ENCODE peak calls at places on chromosomes 11 and 22, in six cellular contexts. G is GM12878, W is vagina, I is pancreas, Y is heart left ventricle, U is RWPE2. K is an unnamed sample. For H3K4me1, the result is how much of the 10 kb centered on the place peaks cover.

GRCh38 chr11:6414874-6415328 is 4.0 kb downstream of the APBB1 start:
- DNase-seq in G (no peak), W (no peak), I (no peak), Y (no peak), U (no peak), K (no peak)

GRCh38 chr22:29205598-29206371 is at the start of gene EMID1:
- DNase-seq in G (no peak), W (no peak), I (peak), Y (peak), U (no peak), K (peak)

GRCh38 chr11:117315285-117316196 is 515 bp downstream of the BACE1 start:
- DNase-seq in G (no peak), W (no peak), I (no peak), Y (no peak), U (no peak), K (no peak)

GRCh38 chr11:9574806-9575530 is 1.5 kb downstream of the WEE1 start:
- DNase-seq in G (no peak), W (no peak), I (peak), Y (peak), U (peak), K (no peak)

GRCh38 chr11:70061734-70062133 is 16.4 kb upstream of the ANO1 start:
- DNase-seq in G (no peak), W (peak), I (no peak), Y (no peak), U (no peak), K (no peak)

GRCh38 chr11:110356769-110357671 is 60.6 kb upstream of the RDX start:
- DNase-seq in G (no peak), W (no peak), I (no peak), Y (no peak), U (no peak), K (no peak)

GRCh38 chr11:36510567-36511020 is 522 bp upstream of the TRAF6 start:
- DNase-seq in G (no peak), W (no peak), I (no peak), Y (peak), U (no peak), K (no peak)

GRCh38 chr22:32389685-32390084 is 22.4 kb downstream of the RTCB start:
- DNase-seq in G (no peak), W (no peak), I (no peak), Y (no peak), U (no peak), K (no peak)

GRCh38 chr11:68146010-68146540 is 24.9 kb upstream of the CHKA start:
- DNase-seq in G (no peak), W (no peak), I (peak), Y (peak), U (peak), K (no peak)

GRCh38 chr11:92790376-92790775 is 179.1 kb upstream of the MTNR1B start:
- DNase-seq in G (no peak), W (no peak), I (no peak), Y (no peak), U (no peak), K (no peak)

GRCh38 chr11:125874556-125875124 is 12.8 kb upstream of the HYLS1 start:
- DNase-seq in G (no peak), W (no peak), I (peak), Y (peak), U (no peak), K (peak)

GRCh38 chr11:134170909-134171281 is 52.9 kb downstream of the NCAPD3 start:
- DNase-seq in G (no peak), W (no peak), I (no peak), Y (no peak), U (no peak), K (no peak)

GRCh38 chr22:17807571-17808410 is 33.5 kb upstream of the BID start:
- DNase-seq in G (no peak), W (no peak), I (no peak), Y (peak), U (no peak), K (no peak)

GRCh38 chr11:123765601-123766000 is 11.3 kb upstream of the OR6X1 start:
- DNase-seq in G (no peak), W (no peak), I (no peak), Y (no peak), U (no peak), K (no peak)

GRCh38 chr11:32581556-32581955 is 2.1 kb upstream of the EIF3M start:
- DNase-seq in G (no peak), W (no peak), I (no peak), Y (no peak), U (no peak), K (no peak)

GRCh38 chr11:82718307-82718706 is 15.4 kb downstream of the FAM181B start:
- DNase-seq in G (no peak), W (no peak), I (peak), Y (no peak), U (no peak), K (no peak)

GRCh38 chr11:128501576-128502549 is 85.5 kb downstream of the ETS1 start:
- DNase-seq in G (no peak), W (no peak), I (peak), Y (peak), U (no peak), K (no peak)
- H3K4me1 ChIP-seq in G (under half), W (half or more), I (under half), Y (half or more), U (half or more), K (half or more)

DNA sequence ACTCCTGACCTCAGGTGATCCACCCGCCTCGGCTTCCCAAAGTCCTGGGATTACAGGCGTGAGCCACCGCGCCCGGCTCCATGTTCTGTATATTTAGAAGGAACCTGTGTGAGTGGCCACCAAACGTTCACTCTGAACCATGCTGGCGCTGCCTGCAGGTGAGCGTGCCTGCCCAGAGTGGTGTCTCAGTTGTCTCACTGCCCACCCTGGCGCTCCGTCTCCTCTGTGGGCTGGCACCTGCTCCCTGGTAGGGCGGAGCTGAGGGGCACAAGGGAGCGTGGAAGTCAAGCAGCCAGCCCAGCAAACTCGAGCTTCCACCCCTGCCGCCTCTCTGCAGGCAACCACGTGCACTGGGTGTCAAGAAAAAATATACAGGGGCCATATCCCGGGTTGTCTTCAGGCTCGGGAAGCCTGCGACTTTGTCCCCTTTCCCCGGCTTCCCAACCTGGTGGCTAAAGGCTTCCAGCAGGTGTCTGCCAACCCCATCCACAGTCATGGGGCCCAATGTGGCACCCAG is 16.7 kb downstream of the TXN2 start:
- DNase-seq in G (no peak), W (no peak), I (no peak), Y (no peak), U (no peak), K (no peak)
- H3K4me1 ChIP-seq in G (under half), W (half or more), I (under half), Y (half or more), U (half or more), K (under half)

DNA sequence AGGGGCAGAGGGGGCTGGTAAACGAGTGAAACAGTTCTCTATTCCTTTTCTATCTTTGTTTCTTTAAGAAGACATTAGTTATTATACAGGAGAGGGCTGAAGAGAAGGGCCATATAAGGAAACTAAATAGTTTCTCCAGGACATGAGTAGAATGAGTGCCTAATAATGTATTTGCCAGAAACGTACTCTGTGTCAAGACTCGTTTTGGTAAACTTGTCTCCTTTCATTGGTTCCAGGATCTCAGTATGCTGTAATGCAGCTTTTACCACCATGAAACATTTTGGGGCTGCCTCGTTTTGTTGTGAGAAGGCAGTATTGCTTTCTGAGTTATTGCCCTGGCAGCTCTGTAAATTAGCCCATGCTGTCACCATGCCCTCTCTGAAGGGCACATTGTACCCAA is 51.7 kb downstream of the POLD3 start:
- DNase-seq in G (no peak), W (no peak), I (no peak), Y (no peak), U (no peak), K (no peak)
- H3K4me1 ChIP-seq in G (under half), W (under half), I (under half), Y (under half), U (under half), K (under half)

GRCh38 chr11:35112846-35113105 is 26.2 kb upstream of the CD44 start:
- DNase-seq in G (no peak), W (no peak), I (no peak), Y (no peak), U (no peak), K (no peak)

GRCh38 chr11:35116762-35117588 is 22.0 kb upstream of the CD44 start:
- DNase-seq in G (no peak), W (no peak), I (peak), Y (peak), U (no peak), K (no peak)

GRCh38 chr11:35115688-35116030 is 23.3 kb upstream of the CD44 start:
- DNase-seq in G (no peak), W (no peak), I (no peak), Y (no peak), U (no peak), K (no peak)

GRCh38 chr11:35116245-35116644 is 22.7 kb upstream of the CD44 start:
- DNase-seq in G (no peak), W (no peak), I (no peak), Y (no peak), U (no peak), K (no peak)

DNA sequence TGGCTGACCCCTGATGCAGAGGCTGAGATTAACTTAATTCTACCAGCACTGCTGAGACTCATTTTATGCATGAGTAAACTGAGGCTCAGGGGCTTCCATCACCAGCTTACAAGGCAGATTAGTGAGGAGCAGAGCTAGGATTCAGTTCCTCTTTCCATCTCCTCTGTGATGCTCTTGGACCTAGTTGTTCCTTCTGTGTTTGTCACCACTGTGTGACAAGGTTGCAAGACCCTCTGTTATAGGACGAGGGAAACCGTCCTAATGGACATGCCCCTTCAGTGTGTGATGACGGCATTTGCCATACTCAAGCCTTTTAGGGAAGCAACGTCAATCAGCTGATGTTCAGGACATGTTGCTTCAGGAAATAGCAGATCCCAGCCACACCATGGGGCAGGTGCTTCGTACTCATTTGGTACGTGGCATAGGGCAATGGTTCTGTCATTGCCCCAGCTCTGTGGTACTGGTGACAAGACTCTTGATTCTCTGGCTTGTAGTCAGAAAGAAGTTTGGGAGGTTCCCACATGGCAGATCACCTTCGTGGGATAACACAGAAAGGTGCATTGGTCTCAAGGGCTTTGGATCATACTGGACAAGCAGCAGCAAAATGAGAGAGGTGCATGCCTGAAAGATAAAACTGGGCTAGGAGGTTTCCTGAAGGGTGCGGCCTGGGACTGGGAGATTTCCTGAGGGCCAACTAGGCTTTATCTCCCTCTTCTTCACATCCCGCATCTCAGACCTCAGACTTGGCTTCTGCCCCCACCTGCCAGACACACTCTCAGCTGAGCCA is 23.9 kb upstream of the CD44 start:
- DNase-seq in G (no peak), W (no peak), I (no peak), Y (no peak), U (no peak), K (no peak)
- H3K4me1 ChIP-seq in G (half or more), W (under half), I (under half), Y (under half), U (under half), K (under half)

GRCh38 chr22:50537765-50538164 is 7.9 kb upstream of the KLHDC7B start:
- DNase-seq in G (no peak), W (no peak), I (no peak), Y (no peak), U (no peak), K (no peak)
- H3K4me1 ChIP-seq in G (half or more), W (under half), I (under half), Y (under half), U (under half), K (under half)

GRCh38 chr22:42955842-42956241 is 59.1 kb downstream of the PACSIN2 start:
- DNase-seq in G (no peak), W (no peak), I (no peak), Y (no peak), U (no peak), K (no peak)

GRCh38 chr22:42957958-42958357 is 57.0 kb downstream of the PACSIN2 start:
- DNase-seq in G (no peak), W (no peak), I (no peak), Y (no peak), U (no peak), K (no peak)

GRCh38 chr22:42958937-42959336 is 56.0 kb downstream of the PACSIN2 start:
- DNase-seq in G (no peak), W (no peak), I (no peak), Y (no peak), U (no peak), K (no peak)

GRCh38 chr22:42959472-42960145 is 55.3 kb downstream of the PACSIN2 start:
- DNase-seq in G (no peak), W (no peak), I (peak), Y (peak), U (no peak), K (no peak)

DNA sequence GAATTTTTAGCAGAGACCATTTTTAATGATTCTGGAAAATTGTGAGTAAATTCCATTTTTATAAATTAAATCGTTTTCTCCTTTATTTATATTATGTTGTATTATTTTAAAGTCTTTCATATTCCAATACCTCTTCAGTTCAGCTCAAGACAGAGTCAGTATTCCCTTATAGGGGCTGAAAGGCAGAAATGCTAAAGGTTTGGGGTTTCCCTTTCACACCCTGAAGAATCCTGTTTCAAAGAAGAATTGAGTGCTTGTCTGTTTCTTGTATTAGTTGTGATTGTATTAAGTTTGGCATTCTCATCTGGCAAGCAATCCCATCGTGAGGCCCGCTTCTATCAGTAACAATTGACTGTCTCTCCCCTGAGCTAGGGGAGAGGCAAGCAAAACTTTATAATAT is 57.4 kb downstream of the PACSIN2 start:
- DNase-seq in G (no peak), W (no peak), I (no peak), Y (no peak), U (no peak), K (no peak)
- H3K4me1 ChIP-seq in G (under half), W (under half), I (half or more), Y (half or more), U (half or more), K (under half)

DNA sequence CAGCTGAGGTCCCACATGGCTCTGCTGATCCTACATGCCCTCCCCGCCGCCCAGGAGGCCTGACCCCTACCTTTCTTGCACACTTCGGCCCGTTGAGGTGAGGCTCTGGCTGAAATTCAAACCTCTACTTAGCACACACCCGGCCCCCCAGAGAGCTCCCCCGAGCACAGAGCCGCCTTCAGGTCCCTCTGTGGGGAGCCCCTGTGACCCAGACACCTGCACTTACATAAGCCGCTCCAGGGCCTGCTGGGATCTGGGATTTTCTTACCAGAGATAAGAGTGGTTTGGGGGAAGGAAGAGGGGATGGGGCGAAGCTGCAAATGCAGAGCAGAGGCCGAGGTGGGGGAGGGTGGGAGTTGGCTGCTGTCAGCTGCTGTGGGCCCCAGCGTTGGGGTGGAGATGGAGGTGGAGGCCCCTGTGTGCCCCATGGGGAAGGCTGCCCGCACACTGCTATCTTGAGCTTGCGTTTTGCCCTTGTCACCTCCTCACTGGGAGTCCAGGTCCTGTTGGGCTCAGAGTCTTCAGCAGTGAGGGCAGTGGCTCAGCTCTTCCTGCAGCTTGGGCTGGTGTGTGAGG is 30.6 kb downstream of the CAPN1 start:
- DNase-seq in G (no peak), W (no peak), I (no peak), Y (no peak), U (no peak), K (no peak)
- H3K4me1 ChIP-seq in G (under half), W (under half), I (under half), Y (under half), U (under half), K (under half)

DNA sequence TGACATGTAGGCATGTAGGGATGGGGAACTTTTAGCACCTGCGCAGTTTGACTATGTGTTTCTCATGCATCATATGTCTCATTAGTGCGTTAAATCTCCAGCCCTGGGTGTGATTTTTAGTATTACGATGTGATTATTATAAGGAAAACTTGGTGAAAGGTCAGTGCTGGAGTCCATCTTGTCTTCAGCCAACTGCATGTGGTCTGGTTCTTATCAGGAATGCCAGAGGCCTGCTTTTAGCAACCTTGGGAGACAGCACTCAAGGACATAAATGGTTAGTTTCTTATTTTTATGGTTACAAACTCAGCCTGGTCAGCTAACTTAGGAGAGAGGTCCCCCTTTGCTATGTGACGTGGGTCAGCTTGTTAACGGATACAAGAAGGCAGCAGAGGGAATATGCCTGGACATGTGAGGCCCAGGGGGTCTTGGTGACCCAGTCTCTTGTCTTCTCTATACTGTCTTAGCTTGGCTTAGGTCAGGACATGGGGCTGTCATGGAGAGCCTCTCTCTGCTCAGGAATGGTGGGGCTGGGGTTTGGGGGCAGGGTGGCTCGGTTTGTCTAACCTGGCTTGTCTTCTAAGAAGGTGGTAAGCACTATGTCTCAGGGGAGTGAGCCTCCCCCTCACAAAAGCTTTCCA is 21.5 kb downstream of the KCTD21 start:
- DNase-seq in G (no peak), W (no peak), I (no peak), Y (no peak), U (no peak), K (no peak)
- H3K4me1 ChIP-seq in G (under half), W (under half), I (under half), Y (half or more), U (under half), K (under half)

K was measured in CD8-positive, alpha-beta memory T cell.